ENCODE peak calls at places on chromosomes 13 and 19, in ten cellular contexts. R is heart left ventricle; X is IMR-90; H is neural progenitor cell; C is pancreas; E is WERI-Rb-1; D is cardiac muscle cell; V is heart right ventricle; L is CD8-positive, alpha-beta T cell; A is thoracic aorta. Q is an unnamed sample.

GRCh38 chr13:49314344-49314882 is 66.7 kb downstream of the CDADC1 start:
- DNase-seq in R (no peak), X (peak; percentile 65), H (no peak), C (no peak), E (no peak), D (peak; percentile 45), V (no peak), L (no peak), A (no peak), Q (no peak)

GRCh38 chr13:106486287-106486686 is 49.2 kb downstream of the EFNB2 start:
- DNase-seq in R (no peak), X (no peak), H (no peak), C (no peak), E (no peak), D (no peak), V (no peak), L (no peak), A (no peak), Q (no peak)

GRCh38 chr19:42115219-42115618 is 17.0 kb downstream of the POU2F2 start:
- DNase-seq in R (no peak), X (peak; percentile 68), H (no peak), C (peak; percentile 78), E (no peak), D (peak; percentile 32), V (no peak), L (no peak), A (no peak), Q (no peak)

GRCh38 chr13:64078025-64078424 is 2662.4 kb upstream of the PCDH20 start:
- DNase-seq in R (no peak), X (no peak), H (no peak), C (no peak), E (no peak), D (no peak), V (no peak), L (no peak), A (no peak), Q (no peak)

GRCh38 chr19:7534531-7534980 is 961 bp upstream of the PNPLA6 start:
- DNase-seq in R (peak; percentile 74), X (peak; percentile 87), H (peak; percentile 89), C (peak; percentile 58), E (peak; percentile 60), D (peak; percentile 75), V (no peak), L (no peak), A (peak; percentile 70), Q (peak; percentile 85)

GRCh38 chr13:47409778-47410177 is 512.9 kb upstream of the HTR2A start:
- DNase-seq in R (no peak), X (no peak), H (no peak), C (no peak), E (no peak), D (no peak), V (no peak), L (no peak), A (no peak), Q (no peak)

GRCh38 chr13:40986328-40986856 is 32.7 kb downstream of the ELF1 start:
- DNase-seq in R (no peak), X (peak; percentile 76), H (no peak), C (no peak), E (no peak), D (peak; percentile 32), V (no peak), L (no peak), A (no peak), Q (no peak)

GRCh38 chr19:42284066-42284501 is 15.0 kb downstream of the CIC start:
- DNase-seq in R (peak; percentile 87), X (peak; percentile 71), H (peak; percentile 88), C (peak; percentile 81), E (peak; percentile 73), D (peak; percentile 88), V (peak; percentile 86), L (peak; percentile 67), A (no peak), Q (peak; percentile 84)

GRCh38 chr19:13764101-13764807 is at the start of gene MRI1:
- DNase-seq in R (peak; percentile 87), X (peak; percentile 60), H (peak; percentile 65), C (peak; percentile 75), E (peak; percentile 71), D (peak; percentile 82), V (peak; percentile 84), L (no peak), A (peak; percentile 29), Q (peak; percentile 88)
- H3K27ac ChIP-seq in R (no peak within 1 kb of the TSS), X (peak within 1 kb of the TSS; percentile 77), H (no peak within 1 kb of the TSS), C (peak within 1 kb of the TSS; percentile 42), E (no peak within 1 kb of the TSS), D (peak within 1 kb of the TSS; percentile 71), V (peak within 1 kb of the TSS; percentile 77), L (peak within 1 kb of the TSS; percentile 69), A (peak within 1 kb of the TSS; percentile 58), Q (no peak within 1 kb of the TSS)

GRCh38 chr19:934197-934840 is 8.5 kb downstream of the ARID3A start:
- DNase-seq in R (no peak), X (no peak), H (no peak), C (no peak), E (no peak), D (no peak), V (peak; percentile 13), L (no peak), A (no peak), Q (no peak)

GRCh38 chr19:933553-933882 is 7.7 kb downstream of the ARID3A start:
- DNase-seq in R (no peak), X (no peak), H (no peak), C (no peak), E (no peak), D (no peak), V (no peak), L (no peak), A (no peak), Q (no peak)

GRCh38 chr19:932647-933552 is 7.1 kb downstream of the ARID3A start:
- DNase-seq in R (peak; percentile 84), X (peak; percentile 94), H (peak; percentile 54), C (no peak), E (peak; percentile 85), D (peak; percentile 97), V (peak; percentile 81), L (no peak), A (no peak), Q (peak; percentile 63)

GRCh38 chr19:929523-930258 is 3.9 kb downstream of the ARID3A start:
- DNase-seq in R (no peak), X (no peak), H (no peak), C (no peak), E (no peak), D (no peak), V (peak; percentile 7), L (no peak), A (no peak), Q (no peak)

DNA sequence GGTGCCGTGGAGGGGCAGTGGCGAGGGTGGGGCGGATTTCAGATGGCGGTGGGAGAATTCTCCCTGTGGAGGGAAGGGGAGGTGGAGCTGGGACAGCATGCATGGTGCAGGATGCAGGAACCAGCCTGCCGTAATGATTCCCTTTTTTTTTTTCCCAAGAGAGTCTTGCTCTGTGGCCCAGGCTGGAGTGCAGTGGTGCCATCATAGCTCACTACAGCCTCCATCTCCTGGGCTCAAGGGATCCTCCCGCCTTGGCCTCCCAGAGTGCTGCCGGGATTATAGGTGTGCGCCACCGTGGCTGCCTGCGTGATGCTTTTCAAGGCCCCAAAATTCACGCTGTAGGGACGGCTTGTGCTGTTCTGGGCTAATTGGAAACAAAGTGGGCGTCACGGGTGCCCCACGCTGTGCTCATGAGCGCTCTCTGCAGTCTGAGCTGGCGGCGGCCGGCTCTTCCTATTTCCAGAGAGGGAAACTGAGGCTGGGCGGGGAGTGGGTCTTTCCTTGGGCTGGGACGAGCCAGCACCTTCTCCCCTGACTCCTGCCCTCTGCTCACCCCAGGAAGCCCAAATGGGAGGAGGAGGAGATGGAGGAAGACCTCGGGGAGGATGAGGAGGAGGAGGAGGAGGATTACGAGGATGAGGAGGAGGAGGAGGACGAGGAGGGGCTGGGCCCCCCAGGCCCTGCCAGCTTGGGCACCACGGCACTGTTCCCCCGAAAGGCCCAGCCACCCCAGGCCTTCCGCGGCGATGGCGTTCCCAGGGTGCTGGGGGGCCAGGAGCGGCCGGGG is 6.2 kb downstream of the ARID3A start:
- DNase-seq in R (no peak), X (no peak), H (no peak), C (no peak), E (no peak), D (no peak), V (no peak), L (no peak), A (no peak), Q (no peak)
- TF ChIP-seq CTCF in R (no peak), X (no peak), H (no peak), C (no peak), E (no peak), D (no peak), V (no peak), L (no peak), A (no peak), Q (no peak)

GRCh38 chr19:33227242-33227650 is 1.6 kb upstream of the SLC7A10 start:
- DNase-seq in R (no peak), X (peak; percentile 6), H (no peak), C (no peak), E (no peak), D (peak; percentile 96), V (peak; percentile 4), L (no peak), A (no peak), Q (no peak)

GRCh38 chr19:33224694-33225457 is 774 bp downstream of the SLC7A10 start:
- DNase-seq in R (no peak), X (no peak), H (no peak), C (no peak), E (no peak), D (no peak), V (no peak), L (no peak), A (no peak), Q (no peak)

GRCh38 chr19:33225458-33225925 is at the start of gene SLC7A10:
- DNase-seq in R (no peak), X (no peak), H (peak; percentile 71), C (no peak), E (no peak), D (peak; percentile 57), V (peak; percentile 10), L (no peak), A (no peak), Q (no peak)

GRCh38 chr19:33227870-33228599 is 2.4 kb upstream of the SLC7A10 start:
- DNase-seq in R (no peak), X (no peak), H (no peak), C (no peak), E (no peak), D (peak; percentile 12), V (no peak), L (no peak), A (no peak), Q (no peak)

GRCh38 chr19:33226550-33227241 is 1.0 kb upstream of the SLC7A10 start:
- DNase-seq in R (no peak), X (no peak), H (peak; percentile 76), C (no peak), E (peak; percentile 79), D (peak; percentile 94), V (peak; percentile 16), L (no peak), A (no peak), Q (no peak)
- H3K4me3 ChIP-seq in R (peak overlapping the region; percentile 15), X (no peak overlapping the region), H (peak overlapping the region; percentile 45), C (no peak overlapping the region), E (peak overlapping the region; percentile 31), D (no peak overlapping the region), V (no peak overlapping the region), L (peak overlapping the region; percentile 35), A (peak overlapping the region; percentile 48), Q (no peak overlapping the region)

DNA sequence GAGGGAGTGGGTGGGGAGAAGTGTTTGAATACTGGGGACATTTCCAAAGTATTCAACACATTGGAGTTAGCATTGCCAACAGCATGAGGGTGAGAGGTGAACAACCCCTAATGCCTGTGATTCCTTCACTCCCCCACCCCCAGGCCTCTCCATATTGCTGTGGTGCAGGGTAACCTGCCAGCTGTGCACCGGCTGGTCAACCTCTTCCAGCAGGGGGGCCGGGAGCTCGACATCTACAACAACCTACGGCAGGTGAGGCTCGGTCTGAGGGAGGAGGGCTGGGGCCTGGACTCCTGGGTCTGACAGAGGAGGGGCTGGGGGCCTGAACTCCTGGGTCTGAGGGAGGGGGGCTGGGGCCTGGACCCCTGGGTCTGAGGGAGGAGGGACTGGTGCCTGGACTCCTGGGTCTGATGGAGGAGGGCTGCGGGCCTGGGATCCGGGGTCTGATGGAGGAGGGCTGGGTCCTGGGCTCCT is 7.6 kb downstream of the BCL3 start:
- DNase-seq in R (no peak), X (no peak), H (no peak), C (peak; percentile 42), E (no peak), D (no peak), V (no peak), L (no peak), A (no peak), Q (no peak)
- H3K27ac ChIP-seq in R (peak overlapping the region; percentile 100), X (peak overlapping the region; percentile 2), H (no peak overlapping the region), C (peak overlapping the region; percentile 13), E (no peak overlapping the region), D (no peak overlapping the region), V (peak overlapping the region; percentile 93), L (no peak overlapping the region), A (peak overlapping the region; percentile 76), Q (no peak overlapping the region)

Q was measured in dorsolateral prefrontal cortex.